ENCODE peak calls at places on chromosomes 11 and 22, in five cellular contexts. E, D, C, R and O are unnamed samples.

GRCh38 chr22:44425356-44425755 is 72.7 kb downstream of the RTL6 start:
- DNase-seq in C (no peak), E (no peak), R (no peak), D (no peak), O (no peak)

GRCh38 chr22:38489142-38489541 is 17.0 kb downstream of the DDX17 start:
- DNase-seq in R (no peak), D (no peak), E (no peak), C (no peak), O (no peak)

GRCh38 chr11:124670732-124671131 is 2.8 kb downstream of the SIAE start:
- DNase-seq in C (no peak), R (no peak), E (no peak), D (no peak), O (no peak)

GRCh38 chr11:80798189-80798588 is 1357.4 kb upstream of the TENM4 start:
- DNase-seq in C (no peak), E (no peak), D (no peak), R (no peak), O (no peak)

GRCh38 chr22:17845790-17846189 is 71.5 kb upstream of the BID start:
- DNase-seq in C (no peak), R (no peak), D (no peak), E (no peak), O (no peak)

GRCh38 chr11:27563201-27563600 is 56.6 kb upstream of the LIN7C start:
- DNase-seq in R (no peak), C (no peak), D (no peak), E (no peak), O (no peak)

GRCh38 chr11:125923012-125923579 is 18.8 kb downstream of the DDX25 start:
- DNase-seq in C (peak), E (peak), R (peak), D (peak), O (peak)

GRCh38 chr11:19631657-19632325 is 80.8 kb upstream of the NAV2 start:
- DNase-seq in E (no peak), C (no peak), D (no peak), R (no peak), O (no peak)

GRCh38 chr11:34086554-34087278 is 18.7 kb upstream of the NAT10 start:
- DNase-seq in D (no peak), E (no peak), C (no peak), R (no peak), O (no peak)

GRCh38 chr11:122853971-122854446 is 15.7 kb downstream of the CRTAM start:
- DNase-seq in R (no peak), C (peak), D (peak), E (peak), O (peak)

GRCh38 chr11:126592496-126593410 is 237.3 kb downstream of the ST3GAL4 start:
- DNase-seq in R (no peak), D (no peak), C (no peak), E (no peak), O (no peak)

GRCh38 chr22:39317756-39318506 is 1.5 kb downstream of the RPL3 start:
- DNase-seq in D (no peak), E (no peak), R (no peak), C (no peak), O (no peak)

GRCh38 chr22:45493286-45493771 is 9.4 kb upstream of the FBLN1 start:
- DNase-seq in D (no peak), R (no peak), E (no peak), C (no peak), O (no peak)

GRCh38 chr11:73236879-73237278 is 18.8 kb downstream of the P2RY2 start:
- DNase-seq in E (peak), C (peak), R (peak), D (peak), O (no peak)

GRCh38 chr22:28882878-28883656 is at the start of gene ZNRF3:
- DNase-seq in D (peak), C (peak), R (peak), E (peak), O (peak)

GRCh38 chr22:29382575-29383328 is 5.6 kb downstream of the AP1B1 start:
- DNase-seq in C (no peak), R (no peak), D (peak), E (no peak), O (no peak)

GRCh38 chr11:47004595-47005033 is 68.1 kb downstream of the CSTPP1 start:
- DNase-seq in R (peak), C (peak), E (peak), D (peak), O (peak)

GRCh38 chr11:95661159-95661558 is 128.4 kb downstream of the FAM76B start:
- DNase-seq in R (no peak), C (no peak), D (no peak), E (no peak), O (no peak)

GRCh38 chr22:23067023-23067650 is 3.2 kb upstream of the GNAZ start:
- DNase-seq in D (peak), R (no peak), E (no peak), C (no peak), O (no peak)

GRCh38 chr11:67563354-67564114 is 20.1 kb upstream of the GSTP1 start:
- DNase-seq in C (peak), R (peak), D (peak), E (no peak), O (peak)

GRCh38 chr11:76810151-76810853 is 27.1 kb downstream of the TSKU start:
- DNase-seq in D (peak), E (no peak), C (no peak), R (no peak), O (no peak)

GRCh38 chr22:39898997-39899396 is 1.9 kb upstream of the GRAP2 start:
- DNase-seq in R (no peak), C (no peak), E (peak), D (no peak), O (no peak)

GRCh38 chr22:24142241-24142640 is 39.0 kb upstream of the SUSD2 start:
- DNase-seq in E (no peak), C (no peak), D (no peak), R (no peak), O (no peak)

GRCh38 chr11:93541884-93542752 is 1.1 kb downstream of the SMCO4 start:
- DNase-seq in E (peak), C (peak), D (peak), R (peak), O (peak)

GRCh38 chr22:38203090-38203810 is 1.5 kb downstream of the MAFF start:
- DNase-seq in D (peak), C (peak), E (peak), R (peak), O (no peak)

GRCh38 chr11:9264381-9265210 is 554 bp downstream of the DENND5A start:
- DNase-seq in R (peak), D (peak), C (no peak), E (peak), O (peak)

DNA sequence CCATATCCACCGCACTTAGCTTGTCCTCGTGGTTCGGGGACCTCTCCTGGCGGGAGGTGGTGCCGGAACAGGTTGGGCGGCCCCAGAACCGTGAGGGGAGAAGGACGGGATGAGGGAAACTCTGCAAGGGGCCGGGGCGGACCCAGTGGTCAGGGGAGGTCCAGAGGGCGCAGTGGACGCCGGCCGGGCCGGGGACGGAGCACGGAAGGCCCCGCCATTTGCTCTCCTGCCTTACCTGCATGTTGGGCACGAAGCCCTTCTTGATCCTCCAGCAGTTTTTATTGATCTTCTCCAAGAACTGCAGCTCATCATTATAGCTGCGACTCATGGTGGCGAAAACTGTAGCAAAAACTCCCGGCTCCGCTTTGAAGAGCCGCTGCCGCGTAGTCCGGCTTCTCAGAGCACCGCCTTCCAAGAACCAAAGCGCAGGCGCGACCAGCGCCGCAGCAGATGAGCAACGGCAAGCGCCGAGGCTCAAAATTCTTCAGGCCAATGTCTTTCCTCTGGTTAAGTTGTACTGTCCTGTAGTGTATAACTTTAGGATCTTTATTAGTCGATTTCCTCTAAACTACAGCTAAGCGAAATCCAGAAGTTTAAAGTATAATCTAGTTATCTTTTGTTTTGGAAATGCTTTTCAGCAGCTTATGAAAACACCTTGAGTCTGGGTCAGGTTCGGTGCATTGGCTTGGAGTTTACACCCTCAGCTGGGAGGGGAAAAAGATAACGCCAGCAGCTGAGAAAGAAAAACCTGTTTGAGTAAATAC is at the start of gene RTCB:
- DNase-seq in E (peak), R (peak), D (peak), C (peak), O (peak)
- TF ChIP-seq CTCF in E (no peak), R (no peak), D (no peak), C (no peak), O (no peak)

DNA sequence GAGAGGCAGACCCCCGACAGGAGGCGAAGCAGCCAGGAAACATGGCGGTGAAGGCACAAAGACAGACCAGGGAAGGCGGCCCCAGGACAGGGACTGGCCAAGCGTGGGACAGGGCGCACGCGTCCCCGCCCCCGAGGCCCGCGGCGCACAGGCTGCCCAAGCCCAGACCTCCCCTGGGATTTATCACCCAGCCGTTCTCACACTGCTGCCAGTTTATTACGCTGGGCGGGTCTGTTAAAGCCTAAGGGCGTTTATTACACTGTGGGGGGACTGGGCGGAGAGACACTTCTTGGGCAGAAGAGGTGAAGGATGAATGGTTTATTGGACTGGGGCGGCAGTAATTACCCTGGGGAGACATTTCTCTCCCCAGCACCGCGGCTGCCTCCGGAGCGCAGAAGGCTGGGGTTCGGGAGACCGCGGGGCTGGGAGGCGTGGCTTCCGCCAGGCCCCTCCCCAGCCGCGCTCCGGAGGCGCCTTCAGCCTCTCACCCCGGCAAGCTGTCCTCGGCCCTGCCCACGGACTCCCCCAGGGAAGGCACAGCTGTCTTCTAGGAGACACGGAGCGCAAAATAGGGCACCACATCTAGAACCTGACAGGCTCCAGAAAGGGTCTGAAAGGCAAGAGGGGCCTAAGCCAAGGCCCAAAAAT is 47.1 kb downstream of the SLC22A12 start:
- DNase-seq in D (peak), R (no peak), C (no peak), E (peak), O (no peak)
- H3K4me3 ChIP-seq in D (no peak), R (no peak), C (no peak), E (no peak), O (no peak)

DNA sequence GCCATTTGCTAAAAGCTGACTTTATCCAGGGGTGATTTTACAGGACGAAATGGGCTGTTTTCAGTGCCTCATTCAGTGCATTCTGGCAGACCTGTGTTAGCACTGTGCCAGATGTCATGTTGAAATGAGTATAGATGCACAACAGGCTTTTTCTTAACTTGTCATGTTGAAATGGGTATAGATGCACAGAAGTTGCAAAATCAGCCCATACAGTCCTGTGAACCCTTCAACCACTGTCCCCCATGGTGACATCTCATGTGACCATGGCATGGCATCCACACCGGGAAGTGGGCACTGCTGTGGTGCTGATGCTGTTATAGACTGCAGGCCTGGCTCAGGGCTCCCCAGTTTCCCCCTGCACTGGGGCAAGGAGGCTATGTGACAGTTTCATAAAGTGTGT is 2.5 kb downstream of the TALDO1 start:
- DNase-seq in C (no peak), R (no peak), D (no peak), E (no peak), O (no peak)
- TF ChIP-seq CTCF in C (no peak), R (no peak), D (no peak), E (no peak), O (no peak)

DNA sequence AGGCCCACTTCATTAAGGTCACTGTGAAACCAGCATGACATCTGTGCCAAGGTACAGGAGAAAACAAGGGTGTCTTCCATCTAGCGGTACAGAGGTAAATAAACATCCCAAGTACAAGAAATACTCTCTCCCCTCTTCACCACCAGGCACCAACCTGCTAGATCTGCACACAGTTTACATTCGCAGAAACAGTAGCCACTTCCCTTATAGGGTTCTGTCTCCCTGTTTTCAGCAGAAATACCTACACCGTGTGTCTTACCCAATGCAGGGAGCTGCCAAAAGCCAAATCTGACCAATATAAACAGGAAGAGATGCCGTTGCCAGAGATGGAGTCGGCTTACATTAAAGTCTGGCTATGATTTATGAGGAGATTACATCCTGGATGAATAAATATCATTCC is 1.2 kb downstream of the SCN4B start:
- DNase-seq in C (peak), D (no peak), R (no peak), E (no peak), O (no peak)
- H3K4me3 ChIP-seq in C (no peak), D (no peak), R (no peak), E (no peak), O (no peak)

DNA sequence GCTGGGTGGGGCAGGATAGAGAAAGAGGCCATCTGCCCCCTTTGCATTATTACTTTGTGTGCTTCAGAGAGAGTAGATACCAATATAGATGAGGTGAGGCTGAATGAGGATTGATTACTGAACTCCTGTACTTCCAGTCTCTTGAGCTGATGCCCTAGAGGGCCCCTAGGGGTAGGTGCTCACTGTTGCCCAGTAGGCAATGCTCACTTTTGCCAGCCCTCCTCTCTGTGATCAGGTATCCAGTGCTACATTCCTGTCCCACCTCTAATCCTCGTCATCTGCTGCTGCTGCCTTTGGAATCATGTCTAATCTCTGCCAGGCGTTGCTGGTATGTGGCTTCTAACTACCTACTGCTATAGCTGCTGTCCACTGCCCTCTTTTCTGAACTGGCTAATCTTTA is 57.2 kb downstream of the CCDC83 start:
- DNase-seq in C (no peak), D (no peak), E (peak), R (no peak), O (no peak)
- TF ChIP-seq CTCF in C (no peak), D (no peak), E (no peak), R (no peak), O (no peak)